ENCODE peak calls at places on chromosomes 1 and 21, in ten cellular contexts. L is thyroid gland, D is adrenal gland, V is pancreas, G is lower lobe of right lung, Q is neural progenitor cell, T is ovary, O is GM23338, Z is sigmoid colon, H is suprapubic skin. S is an unnamed sample. For H3K4me1 and H3K27me3, the result is how much of the 10 kb centered on the place peaks cover.

GRCh38 chr1:116909511-116910378 is at the start of gene PTGFRN:
- DNase-seq in L (peak), D (peak), V (peak), G (peak), Q (peak), T (peak), O (peak), Z (peak), H (peak), S (peak)

GRCh38 chr1:204149107-204149506 is 2.7 kb downstream of the ETNK2 start:
- DNase-seq in L (no peak), D (no peak), V (no peak), G (no peak), Q (no peak), T (no peak), O (no peak), Z (no peak), H (no peak), S (no peak)

GRCh38 chr1:187999973-188000372 is 1171.2 kb downstream of the PLA2G4A start:
- DNase-seq in L (no peak), D (peak), V (no peak), G (no peak), Q (no peak), T (no peak), O (peak), Z (no peak), H (no peak), S (no peak)

GRCh38 chr21:41861987-41862386 is 17.2 kb downstream of the PRDM15 start:
- DNase-seq in L (no peak), D (no peak), V (no peak), G (no peak), Q (no peak), T (no peak), O (peak), Z (no peak), H (no peak), S (peak)

GRCh38 chr1:227885135-227885647 is 62.5 kb downstream of the WNT9A start:
- DNase-seq in L (no peak), D (no peak), V (peak), G (peak), Q (no peak), T (peak), O (no peak), Z (peak), H (no peak), S (no peak)

GRCh38 chr1:97348599-97349265 is 572.1 kb downstream of the DPYD start:
- DNase-seq in L (no peak), D (no peak), V (no peak), G (no peak), Q (no peak), T (no peak), O (no peak), Z (no peak), H (no peak), S (no peak)

GRCh38 chr1:117181630-117182041 is 29.1 kb downstream of the VTCN1 start:
- DNase-seq in L (no peak), D (no peak), V (no peak), G (no peak), Q (no peak), T (no peak), O (no peak), Z (no peak), H (no peak), S (no peak)

GRCh38 chr1:83087851-83088250 is 911.1 kb downstream of the TTLL7 start:
- DNase-seq in L (no peak), D (no peak), V (no peak), G (no peak), Q (no peak), T (no peak), O (no peak), Z (no peak), H (no peak), S (no peak)

GRCh38 chr1:26996024-26996423 is 2.5 kb downstream of the TRNP1 start:
- DNase-seq in L (no peak), D (no peak), V (peak), G (no peak), Q (no peak), T (no peak), O (peak), Z (no peak), H (no peak), S (peak)

GRCh38 chr1:100860397-100860991 is 34.1 kb downstream of the EXTL2 start:
- DNase-seq in L (no peak), D (no peak), V (no peak), G (no peak), Q (peak), T (no peak), O (peak), Z (no peak), H (no peak), S (no peak)

DNA sequence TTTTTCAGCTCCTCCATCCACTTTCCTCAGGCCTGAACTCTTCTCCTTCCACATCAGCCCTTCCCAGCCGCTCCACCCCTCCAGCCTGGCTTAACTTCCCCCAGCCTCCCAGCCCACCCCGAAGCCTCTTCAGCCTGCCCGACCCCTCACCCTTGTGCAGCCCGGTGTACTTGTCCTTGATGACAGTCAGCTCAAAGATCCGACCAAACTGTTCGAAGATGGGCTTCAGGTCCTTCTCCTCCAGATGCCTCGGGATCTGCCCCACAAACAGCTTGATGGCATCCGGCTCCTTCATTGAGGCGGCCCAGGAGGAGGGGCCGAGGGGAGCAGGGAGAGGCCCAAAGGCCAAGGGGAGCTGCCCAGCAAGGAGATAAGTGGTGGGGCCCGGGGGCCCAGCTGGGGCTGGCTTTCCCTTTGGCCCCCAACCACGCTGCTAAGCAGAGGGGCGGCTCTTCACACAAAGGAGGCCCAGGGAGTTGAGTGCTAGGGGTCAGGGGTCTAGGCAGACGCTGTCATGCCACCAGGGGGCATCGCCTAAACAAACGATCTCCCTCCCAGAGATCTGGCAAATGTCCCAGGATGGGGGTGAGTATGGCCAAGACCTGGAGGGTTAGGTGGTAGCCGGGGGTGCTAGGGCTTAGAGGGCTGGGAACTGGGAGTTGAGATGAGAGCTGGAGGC is 738 bp downstream of the CELF3 start:
- DNase-seq in L (no peak), D (no peak), V (no peak), G (no peak), Q (peak), T (no peak), O (peak), Z (no peak), H (no peak), S (peak)
- TF ChIP-seq CTCF in L (no peak), D (no peak), V (no peak), G (no peak), Q (peak), T (no peak), O (peak), Z (no peak), H (no peak), S (peak)

DNA sequence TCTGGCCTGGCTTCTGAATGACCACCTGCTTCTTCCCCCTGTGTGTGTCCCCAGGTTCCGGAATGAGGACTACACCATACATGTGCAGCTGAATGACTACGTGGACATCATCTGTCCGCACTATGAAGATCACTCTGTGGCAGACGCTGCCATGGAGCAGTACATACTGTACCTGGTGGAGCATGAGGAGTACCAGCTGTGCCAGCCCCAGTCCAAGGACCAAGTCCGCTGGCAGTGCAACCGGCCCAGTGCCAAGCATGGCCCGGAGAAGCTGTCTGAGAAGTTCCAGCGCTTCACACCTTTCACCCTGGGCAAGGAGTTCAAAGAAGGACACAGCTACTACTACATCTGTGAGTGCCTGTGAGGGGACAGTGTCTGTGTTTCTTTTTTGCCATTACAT is 3.6 kb downstream of the EFNA1 start:
- DNase-seq in L (peak), D (peak), V (peak), G (peak), Q (no peak), T (no peak), O (no peak), Z (peak), H (no peak), S (no peak)
- H3K4me1 ChIP-seq in L (half or more), D (under half), V (under half), G (half or more), Q (under half), T (under half), O (under half), Z (under half), H (half or more), S (under half)

DNA sequence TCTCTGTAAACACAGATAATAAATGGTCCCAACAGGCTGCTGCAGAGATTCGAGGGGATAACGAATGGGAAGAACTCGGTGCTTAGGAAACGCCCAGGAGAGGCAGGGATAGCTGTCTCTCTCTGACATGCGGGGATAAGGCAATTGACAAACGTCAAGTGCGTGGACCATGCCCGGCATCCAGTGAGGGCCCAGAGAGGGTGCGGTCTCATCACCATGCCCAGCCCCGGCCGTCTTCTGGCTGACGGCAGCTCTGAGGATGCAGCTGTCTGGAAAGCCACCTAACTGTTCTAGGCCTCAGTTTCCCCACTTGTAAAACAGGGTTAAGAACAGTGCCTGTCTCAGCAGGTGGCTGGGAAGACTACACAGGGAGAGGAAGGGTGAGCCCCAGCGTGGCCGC is 48.1 kb downstream of the ACOT7 start:
- DNase-seq in L (no peak), D (no peak), V (no peak), G (no peak), Q (no peak), T (no peak), O (no peak), Z (no peak), H (no peak), S (no peak)
- H3K27me3 ChIP-seq in L (under half), D (under half), V (under half), G (under half), Q (under half), T (under half), O (under half), Z (under half), H (under half), S (under half)

GRCh38 chr1:24283326-24284155 is 35.6 kb upstream of the GRHL3 start:
- DNase-seq in L (peak), D (peak), V (no peak), G (no peak), Q (no peak), T (no peak), O (no peak), Z (no peak), H (no peak), S (no peak)
- TF ChIP-seq CTCF in L (no peak), D (no peak), V (no peak), G (no peak), Q (no peak), T (no peak), O (no peak), Z (no peak), H (no peak), S (no peak)

DNA sequence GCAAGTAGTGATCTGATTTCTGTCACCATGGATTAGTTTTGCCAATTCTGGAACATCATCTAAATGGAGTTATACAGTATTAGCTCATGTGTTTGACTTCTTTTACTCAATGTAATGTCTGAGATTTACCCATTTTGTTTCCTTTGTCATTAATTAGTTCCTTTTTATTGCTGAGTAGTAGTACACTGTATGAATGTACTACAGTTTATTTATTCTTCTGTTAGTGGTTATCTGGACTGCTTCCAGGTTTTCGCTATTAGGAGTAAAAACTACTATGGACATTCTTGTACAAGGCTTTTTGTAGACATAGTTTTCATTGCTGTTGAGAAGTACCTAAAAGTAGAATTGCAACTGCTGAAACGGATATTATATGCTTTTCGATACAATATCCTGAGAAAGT is 14.1 kb downstream of the SUCO start:
- DNase-seq in L (no peak), D (no peak), V (no peak), G (no peak), Q (no peak), T (no peak), O (no peak), Z (no peak), H (no peak), S (no peak)
- H3K4me1 ChIP-seq in L (under half), D (under half), V (half or more), G (under half), Q (under half), T (under half), O (under half), Z (under half), H (under half), S (under half)

S was measured in endodermal cell.